ENCODE peak calls at places on chromosomes 7 and 10, in five cellular contexts. J is cardiac muscle cell, N is pancreas, Y is mesendoderm, X is left ventricle myocardium inferior. Z is an unnamed sample.

GRCh38 chr7:98283127-98283886 is 1.8 kb downstream of the BRI3 start:
- DNase-seq in X (peak; percentile 39), J (peak; percentile 66), Y (no peak), N (no peak), Z (peak; percentile 81)

GRCh38 chr10:47456096-47456485 is 27.8 kb downstream of the ANXA8 start:
- DNase-seq in N (no peak), Y (no peak), J (no peak), X (no peak), Z (no peak)

GRCh38 chr10:117587036-117587435 is 44.5 kb downstream of the EMX2 start:
- DNase-seq in N (no peak), J (no peak), Y (no peak), X (no peak), Z (no peak)

GRCh38 chr10:133326745-133327650 is 9.7 kb downstream of the CALY start:
- DNase-seq in N (no peak), J (no peak), Y (no peak), X (no peak), Z (no peak)

GRCh38 chr7:149414745-149415390 is 46.0 kb downstream of the ZNF777 start:
- DNase-seq in J (peak; percentile 84), X (peak; percentile 61), Y (peak; percentile 100), N (no peak), Z (peak; percentile 73)

GRCh38 chr10:100928039-100928438 is 15.3 kb downstream of the SLF2 start:
- DNase-seq in X (no peak), J (no peak), Y (peak; percentile 12), N (no peak), Z (no peak)

GRCh38 chr10:80201592-80202256 is 3.6 kb downstream of the ANXA11 start:
- DNase-seq in J (no peak), N (no peak), X (peak; percentile 47), Y (no peak), Z (no peak)

GRCh38 chr10:122854648-122855047 is 9.0 kb upstream of the CUZD1 start:
- DNase-seq in X (no peak), Y (peak; percentile 85), J (peak; percentile 38), N (no peak), Z (no peak)

GRCh38 chr10:44196008-44196320 is 188.9 kb downstream of the CXCL12 start:
- DNase-seq in X (no peak), N (no peak), Y (no peak), J (no peak), Z (no peak)

GRCh38 chr7:22114440-22114981 is 168.8 kb upstream of the CDCA7L start:
- DNase-seq in N (no peak), J (no peak), X (peak; percentile 28), Y (no peak), Z (no peak)

GRCh38 chr7:22110881-22111280 is 165.2 kb upstream of the CDCA7L start:
- DNase-seq in N (no peak), J (no peak), Y (no peak), X (no peak), Z (no peak)

GRCh38 chr7:22111661-22112060 is 166.0 kb upstream of the CDCA7L start:
- DNase-seq in Y (no peak), N (no peak), X (no peak), J (no peak), Z (no peak)

GRCh38 chr7:22110227-22110839 is 164.6 kb upstream of the CDCA7L start:
- DNase-seq in X (peak; percentile 31), N (peak; percentile 59), J (peak; percentile 90), Y (peak; percentile 90), Z (no peak)

DNA sequence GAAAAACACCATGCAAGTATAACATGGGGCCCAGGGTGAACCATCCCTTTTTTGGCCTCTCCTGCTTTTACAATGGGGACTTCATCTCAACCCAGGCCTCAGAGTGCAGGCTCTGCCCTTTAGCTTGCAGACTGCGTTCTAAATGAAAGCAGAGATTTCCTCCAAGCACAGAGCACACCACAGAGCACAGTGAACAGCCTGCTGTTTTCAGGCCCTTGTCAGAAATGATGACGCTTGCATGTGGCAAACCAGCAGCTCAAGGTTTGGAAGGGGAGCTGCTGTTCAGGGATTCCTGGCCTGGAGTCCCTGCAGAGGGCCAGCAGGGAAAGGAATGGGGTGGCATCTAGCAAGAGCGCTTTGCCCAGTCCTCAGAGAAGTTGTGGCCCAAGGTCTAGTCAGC is 167.3 kb upstream of the CDCA7L start:
- DNase-seq in J (no peak), Y (no peak), N (no peak), X (no peak), Z (no peak)
- H3K36me3 ChIP-seq in J (no peaks in the 10 kb centered on the region), Y (no peaks in the 10 kb centered on the region), N (no peaks in the 10 kb centered on the region), X (peaks cover 11% of the 10 kb centered on the region), Z (no peaks in the 10 kb centered on the region)

DNA sequence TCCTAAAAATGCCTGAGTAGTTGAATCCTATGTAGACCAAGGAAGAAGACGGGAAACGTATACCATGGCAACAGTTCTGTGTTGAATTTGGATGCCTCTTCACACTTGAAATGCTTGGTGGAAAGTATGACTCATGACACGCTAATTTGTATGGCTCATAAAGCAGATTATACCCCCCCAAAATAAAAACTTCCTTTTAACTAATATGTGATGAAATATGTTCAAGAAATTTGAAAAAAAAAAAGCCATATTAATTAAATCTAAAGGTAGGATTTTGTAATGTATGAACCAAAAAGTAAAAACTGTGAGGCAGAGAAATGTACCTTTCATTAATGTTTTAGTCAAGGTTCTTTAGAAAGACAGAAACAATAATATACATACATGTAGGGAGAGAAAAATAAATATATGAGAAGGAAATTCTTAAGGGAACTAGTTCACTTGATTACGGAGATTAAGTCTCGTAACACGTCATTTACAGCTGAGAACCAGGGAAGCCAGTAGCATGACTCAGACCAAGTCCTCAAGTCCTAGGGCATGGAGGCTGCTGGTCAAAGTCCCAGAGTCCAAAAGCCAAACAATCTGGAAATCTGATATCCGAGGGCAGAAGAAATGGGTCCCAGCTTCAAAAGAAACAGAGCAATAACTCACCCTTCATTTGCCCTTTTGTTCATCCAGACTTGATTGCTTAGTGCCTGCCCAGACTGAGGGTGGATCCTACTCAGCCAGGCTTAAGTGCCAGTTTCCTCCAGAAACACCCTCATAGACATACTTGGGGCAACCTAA is 485.1 kb downstream of the SEMA3D start:
- DNase-seq in Y (peak; percentile 79), X (no peak), N (no peak), J (peak; percentile 94), Z (peak; percentile 50)
- H3K4me3 ChIP-seq in Y (no peak overlapping the region), X (no peak overlapping the region), N (no peak overlapping the region), J (no peak overlapping the region), Z (no peak overlapping the region)

DNA sequence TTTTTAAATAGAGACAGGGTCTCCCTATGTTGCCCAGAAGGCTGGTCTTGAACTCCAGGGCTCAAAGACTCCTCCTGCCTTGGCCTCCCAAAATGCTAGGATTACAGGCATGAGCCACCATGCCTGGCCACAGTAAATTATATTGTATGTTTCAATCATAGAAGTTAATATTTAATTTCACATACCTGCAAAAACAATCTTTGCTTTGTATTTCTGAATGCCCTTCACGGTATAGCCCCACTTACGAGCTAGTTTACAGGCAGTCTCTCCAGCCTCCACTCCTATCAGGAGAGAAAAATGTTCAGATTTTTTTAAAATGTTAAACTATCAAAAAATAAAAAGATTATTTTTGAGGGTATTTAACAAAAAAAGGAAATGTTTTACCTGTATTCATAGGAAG is 10.4 kb downstream of the OAT start:
- DNase-seq in N (no peak), X (no peak), J (no peak), Y (no peak), Z (no peak)
- H3K36me3 ChIP-seq in N (peaks cover 16% of the 10 kb centered on the region), X (peaks cover 76% of the 10 kb centered on the region), J (peaks cover 32% of the 10 kb centered on the region), Y (peaks cover 4% of the 10 kb centered on the region), Z (peaks cover 3% of the 10 kb centered on the region)

DNA sequence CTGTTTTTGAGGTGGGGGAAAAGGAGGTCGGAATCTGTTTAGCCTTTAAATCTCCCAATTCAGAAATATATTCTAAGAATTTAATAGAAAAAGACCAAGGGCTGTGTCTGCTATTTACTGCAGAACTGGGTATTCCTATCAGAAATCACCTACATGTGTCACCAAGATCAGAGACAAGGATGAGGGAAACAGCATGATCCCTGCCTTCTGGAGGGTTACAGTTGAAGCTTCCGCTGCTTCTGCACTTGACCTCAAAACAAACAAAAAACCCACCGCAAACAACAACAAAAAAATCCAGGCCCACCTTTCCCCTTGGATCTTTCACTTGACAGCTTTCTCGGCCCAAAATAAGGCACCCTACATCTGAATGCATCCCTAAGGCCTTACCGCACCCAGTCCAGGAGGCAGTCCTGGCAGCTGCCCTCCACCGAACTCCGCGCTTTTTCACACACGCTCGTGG is 750 bp upstream of the CDK14 start:
- DNase-seq in X (no peak), Y (peak; percentile 84), J (peak; percentile 45), N (no peak), Z (no peak)
- H3K4me3 ChIP-seq in X (peak overlapping the region; percentile 86), Y (peak overlapping the region; percentile 5), J (peak overlapping the region; percentile 90), N (peak overlapping the region; percentile 82), Z (peak overlapping the region; percentile 60)

GRCh38 chr7:100627238-100627549 is 14.2 kb downstream of the TFR2 start:
- DNase-seq in X (no peak), J (no peak), N (no peak), Y (no peak), Z (no peak)
- H3K36me3 ChIP-seq in X (no peaks in the 10 kb centered on the region), J (no peaks in the 10 kb centered on the region), N (no peaks in the 10 kb centered on the region), Y (no peaks in the 10 kb centered on the region), Z (no peaks in the 10 kb centered on the region)